ENCODE peak calls at places on chromosomes 7 and 10, in five cellular contexts. H, B, F, M and O are unnamed samples.

GRCh38 chr10:74511051-74511450 is 315.3 kb upstream of the KAT6B start:
- DNase-seq in H (no peak), B (no peak), F (no peak), M (no peak), O (no peak)

GRCh38 chr10:121734517-121735137 is 136.4 kb upstream of the FGFR2 start:
- DNase-seq in H (peak; percentile 70), B (no peak), F (no peak), M (no peak), O (no peak)

GRCh38 chr10:8079126-8079525 is 24.6 kb downstream of the GATA3 start:
- DNase-seq in H (no peak), B (no peak), F (no peak), M (no peak), O (no peak)

GRCh38 chr7:26101471-26102151 is 50.4 kb upstream of the NFE2L3 start:
- DNase-seq in H (no peak), B (no peak), F (no peak), M (peak; percentile 53), O (no peak)

GRCh38 chr7:155979994-155980393 is 167.7 kb upstream of the SHH start:
- DNase-seq in H (no peak), B (no peak), F (peak; percentile 4), M (no peak), O (no peak)

GRCh38 chr10:14667748-14668147 is 106.9 kb downstream of the FAM107B start:
- DNase-seq in H (no peak), B (no peak), F (no peak), M (no peak), O (no peak)

GRCh38 chr7:17434841-17435692 is 136.6 kb downstream of the AHR start:
- DNase-seq in H (no peak), B (no peak), F (no peak), M (no peak), O (no peak)

GRCh38 chr10:117894339-117894738 is 152.4 kb downstream of the RAB11FIP2 start:
- DNase-seq in H (no peak), B (no peak), F (no peak), M (no peak), O (no peak)

GRCh38 chr10:34172936-34173533 is 642.1 kb downstream of the PARD3 start:
- DNase-seq in H (no peak), B (no peak), F (no peak), M (no peak), O (no peak)

GRCh38 chr10:43390791-43391190 is 18.2 kb downstream of the HNRNPF start:
- DNase-seq in H (peak; percentile 49), B (no peak), F (no peak), M (peak; percentile 21), O (no peak)

GRCh38 chr7:36318116-36318515 is 71.5 kb upstream of the ANLN start:
- DNase-seq in H (no peak), B (no peak), F (no peak), M (no peak), O (no peak)

GRCh38 chr7:96598421-96598820 is 111.2 kb downstream of the SEM1 start:
- DNase-seq in H (no peak), B (no peak), F (no peak), M (no peak), O (no peak)

GRCh38 chr7:55192718-55193117 is 172.4 kb upstream of the LANCL2 start:
- DNase-seq in H (peak; percentile 74), B (no peak), F (no peak), M (no peak), O (peak; percentile 52)

GRCh38 chr7:139721417-139721816 is 56.4 kb downstream of the HIPK2 start:
- DNase-seq in H (no peak), B (no peak), F (peak; percentile 25), M (no peak), O (no peak)

GRCh38 chr7:101094791-101095375 is 9.6 kb downstream of the TRIM56 start:
- DNase-seq in H (peak; percentile 80), B (peak; percentile 55), F (no peak), M (no peak), O (peak; percentile 29)

GRCh38 chr10:124562425-124563060 is 100.9 kb downstream of the LHPP start:
- DNase-seq in H (no peak), B (no peak), F (peak; percentile 25), M (no peak), O (no peak)

GRCh38 chr10:124211921-124212320 is 118.5 kb upstream of the CHST15 start:
- DNase-seq in H (no peak), B (no peak), F (no peak), M (no peak), O (no peak)

GRCh38 chr10:70699659-70700174 is 27.4 kb downstream of the ADAMTS14 start:
- DNase-seq in H (peak; percentile 53), B (no peak), F (no peak), M (no peak), O (no peak)

GRCh38 chr10:124614003-124614659 is 130.0 kb downstream of the FAM53B start:
- DNase-seq in H (no peak), B (no peak), F (no peak), M (no peak), O (no peak)

GRCh38 chr10:43384252-43385221 is 13.1 kb downstream of the FXYD4 start:
- DNase-seq in H (no peak), B (no peak), F (peak; percentile 50), M (peak; percentile 14), O (no peak)

GRCh38 chr10:78331391-78331922 is 297.8 kb downstream of the RPS24 start:
- DNase-seq in H (no peak), B (no peak), F (peak; percentile 68), M (no peak), O (no peak)

GRCh38 chr10:79019961-79020491 is 48.7 kb upstream of the ZMIZ1 start:
- DNase-seq in H (no peak), B (peak; percentile 32), F (peak; percentile 70), M (peak; percentile 21), O (no peak)

DNA sequence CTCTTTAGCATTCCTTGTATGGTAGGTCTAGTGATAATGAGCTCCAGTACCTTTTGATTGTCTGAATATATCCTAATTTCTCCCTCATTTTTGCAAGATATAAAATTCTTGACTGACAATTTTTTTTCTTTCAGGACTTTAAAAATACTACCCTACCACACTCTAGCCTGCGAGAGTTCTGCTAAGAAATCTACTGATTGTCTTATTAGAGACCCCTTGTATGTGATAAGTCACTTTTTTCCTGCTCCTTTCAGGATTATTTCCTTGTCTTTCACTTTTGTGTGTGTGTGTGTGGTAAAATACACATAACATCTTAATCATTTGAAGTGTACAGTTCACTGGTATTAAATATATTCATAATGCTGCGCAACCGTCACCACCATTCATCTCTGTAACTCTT is 68.7 kb upstream of the PPP1R9A start:
- DNase-seq in H (no peak), B (no peak), F (no peak), M (no peak), O (no peak)
- H3K9me3 ChIP-seq in H (peaks cover 41% of the 10 kb centered on the region), B (peaks cover 37% of the 10 kb centered on the region), F (peaks cover 41% of the 10 kb centered on the region), M (peaks cover 38% of the 10 kb centered on the region), O (peaks cover 4% of the 10 kb centered on the region)

DNA sequence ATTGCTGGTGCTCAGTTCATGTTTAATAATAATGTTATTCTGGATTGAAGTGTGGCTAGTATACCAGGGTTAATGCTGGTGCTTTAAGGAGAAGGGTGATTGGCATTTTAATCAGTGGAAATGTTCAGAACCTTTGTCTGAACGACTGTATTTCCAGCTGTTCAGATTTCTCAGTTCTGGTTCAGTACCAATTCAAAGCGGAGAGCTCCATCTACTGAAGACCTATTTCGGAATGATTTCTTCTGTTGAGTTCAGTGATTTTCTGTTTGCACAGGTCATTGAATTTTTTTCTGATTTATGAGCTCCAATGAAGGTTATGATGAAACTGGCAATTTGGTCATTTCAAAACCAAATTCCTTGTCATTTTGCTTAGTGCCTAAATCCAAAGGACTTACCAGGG is 160.1 kb downstream of the EXOC4 start:
- DNase-seq in H (no peak), B (no peak), F (no peak), M (no peak), O (no peak)
- TF ChIP-seq CTCF in H (no peak), B (no peak), F (no peak), M (no peak), O (no peak)

GRCh38 chr7:129494041-129494440 is 8.3 kb upstream of the SMKR1 start:
- DNase-seq in H (no peak), B (no peak), F (no peak), M (no peak), O (peak; percentile 83)

GRCh38 chr7:129498021-129498420 is 4.3 kb upstream of the SMKR1 start:
- DNase-seq in H (no peak), B (no peak), F (no peak), M (no peak), O (no peak)

GRCh38 chr7:129497156-129497555 is 5.2 kb upstream of the SMKR1 start:
- DNase-seq in H (no peak), B (no peak), F (no peak), M (no peak), O (no peak)

GRCh38 chr7:129495987-129496386 is 6.3 kb upstream of the SMKR1 start:
- DNase-seq in H (no peak), B (no peak), F (no peak), M (no peak), O (no peak)

DNA sequence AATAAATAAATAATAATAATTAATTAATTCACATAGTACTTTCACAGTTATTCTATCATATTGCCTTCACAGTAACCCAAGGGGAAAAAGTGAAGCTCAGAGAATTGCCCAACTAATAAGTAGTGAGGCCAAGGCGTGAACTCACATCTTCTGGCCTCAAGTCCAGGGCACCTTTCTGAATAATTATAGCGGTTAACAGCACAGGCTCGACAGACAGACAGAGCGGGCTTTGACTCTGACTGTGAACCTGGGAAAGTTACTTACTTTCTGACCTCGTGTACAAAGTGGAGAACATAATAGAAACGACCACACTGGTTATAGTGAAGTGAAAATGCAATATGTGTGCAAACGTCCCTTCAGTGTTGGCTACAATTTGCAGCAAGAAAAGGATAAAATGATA is 5.7 kb upstream of the SMKR1 start:
- DNase-seq in H (no peak), B (no peak), F (no peak), M (no peak), O (no peak)
- H3K9me3 ChIP-seq in H (no peaks in the 10 kb centered on the region), B (no peaks in the 10 kb centered on the region), F (no peaks in the 10 kb centered on the region), M (no peaks in the 10 kb centered on the region), O (no peaks in the 10 kb centered on the region)

GRCh38 chr7:151167197-151167911 is at the start of gene GBX1:
- DNase-seq in H (peak; percentile 85), B (peak; percentile 52), F (no peak), M (no peak), O (no peak)
- TF ChIP-seq CTCF in H (peak; percentile 3), B (peak; percentile 13), F (no peak), M (no peak), O (no peak)

DNA sequence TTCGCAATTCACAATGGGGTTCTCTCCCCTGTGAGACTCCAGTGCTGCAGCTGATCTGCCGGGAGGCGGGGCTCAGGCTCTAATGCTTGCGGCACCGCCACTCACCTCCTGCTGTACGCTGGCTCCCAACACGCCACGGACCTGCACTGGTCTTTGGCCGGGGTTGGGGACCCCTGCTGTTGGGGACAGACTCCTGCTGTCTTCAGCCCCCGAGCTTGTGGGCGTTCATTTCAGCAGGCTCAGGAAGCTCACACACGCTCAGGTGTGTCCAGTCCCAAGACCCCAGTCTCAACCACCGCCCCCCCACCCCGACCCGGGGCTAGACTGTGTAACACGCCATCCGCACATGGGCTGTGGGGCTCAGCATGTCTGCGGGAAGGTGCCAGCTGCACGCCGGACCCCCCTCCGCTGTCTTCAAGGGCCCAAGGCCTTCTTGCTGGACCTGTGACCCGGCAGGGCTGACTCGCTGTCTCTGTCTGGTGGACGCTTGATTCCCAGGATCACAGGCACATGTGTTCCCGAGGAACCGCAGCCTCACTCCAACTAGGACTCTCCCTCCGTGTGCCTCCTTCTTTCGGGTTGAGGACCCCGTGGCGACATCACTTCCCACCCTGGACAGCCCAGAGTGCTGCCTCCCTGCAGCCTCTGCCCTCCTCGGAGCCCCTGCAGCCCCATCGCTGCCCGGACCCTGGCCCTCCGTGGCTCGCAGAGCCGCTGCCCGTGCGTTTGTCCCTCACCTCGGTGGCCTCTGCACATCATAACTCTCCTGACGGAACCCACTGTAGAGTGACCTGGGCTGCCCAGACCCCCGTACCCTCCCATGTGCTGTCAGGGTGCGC is 106.4 kb downstream of the DNAJB6 start:
- DNase-seq in H (no peak), B (peak; percentile 42), F (no peak), M (no peak), O (no peak)
- H3K9me3 ChIP-seq in H (no peaks in the 10 kb centered on the region), B (no peaks in the 10 kb centered on the region), F (no peaks in the 10 kb centered on the region), M (no peaks in the 10 kb centered on the region), O (peaks cover 37% of the 10 kb centered on the region)

GRCh38 chr7:9091282-9091681 is 657.9 kb downstream of the NXPH1 start:
- DNase-seq in H (no peak), B (no peak), F (no peak), M (no peak), O (no peak)
- TF ChIP-seq CTCF in H (no peak), B (no peak), F (no peak), M (no peak), O (no peak)